ENCODE peak calls at places on chromosome 3, in ten cellular contexts. K is aorta; Q is CD4-positive, alpha-beta memory T cell; Y is ascending aorta; C is right cardiac atrium; G is mucosa of descending colon; X is OCI-LY7; B is hepatocyte; V is CD4-positive, CD25-positive, alpha-beta regulatory T cell; F is fibroblast of lung. M is an unnamed sample.
A peak's percentile ranks its signal among the peaks of the same experiment; 100 is the strongest.

GRCh38 chr3:64756587-64756986 is 68.8 kb upstream of the ADAMTS9 start:
- DNase-seq in G (no peak), F (no peak), Y (no peak), Q (no peak), X (no peak), K (no peak), B (no peak), C (no peak), V (no peak), M (no peak)

GRCh38 chr3:54670269-54671000 is 257.4 kb downstream of the LRTM1 start:
- DNase-seq in G (peak; percentile 44), X (no peak), V (no peak), F (no peak), K (no peak), C (no peak), Y (no peak), Q (no peak), B (no peak), M (no peak)

GRCh38 chr3:35654471-35654870 is 15.1 kb downstream of the ARPP21 start:
- DNase-seq in X (peak; percentile 58), B (no peak), K (no peak), Y (no peak), Q (no peak), V (no peak), C (no peak), G (no peak), F (no peak), M (no peak)

GRCh38 chr3:31196261-31196660 is 301.8 kb upstream of the GADL1 start:
- DNase-seq in F (no peak), C (no peak), K (no peak), Q (no peak), B (no peak), V (no peak), X (no peak), Y (no peak), G (no peak), M (no peak)

GRCh38 chr3:172651936-172652595 is 58.8 kb downstream of the NCEH1 start:
- DNase-seq in Y (no peak), Q (no peak), F (no peak), B (no peak), G (no peak), K (no peak), V (no peak), X (no peak), C (no peak), M (no peak)

GRCh38 chr3:45486136-45486535 is 97.8 kb downstream of the LARS2 start:
- DNase-seq in X (no peak), F (no peak), Y (no peak), B (no peak), G (no peak), C (no peak), Q (no peak), V (no peak), K (no peak), M (no peak)

GRCh38 chr3:65955792-65956477 is 82.8 kb downstream of the MAGI1 start:
- DNase-seq in B (peak; percentile 49), V (no peak), C (no peak), Y (no peak), Q (no peak), G (peak; percentile 46), K (no peak), X (no peak), F (peak; percentile 40), M (no peak)

GRCh38 chr3:53500165-53500777 is 5.9 kb downstream of the CACNA1D start:
- DNase-seq in C (no peak), K (no peak), X (no peak), V (no peak), G (no peak), Q (no peak), F (no peak), Y (no peak), B (no peak), M (no peak)

GRCh38 chr3:13419356-13420050 is 619 bp downstream of the NUP210 start:
- DNase-seq in C (peak; percentile 36), X (peak; percentile 72), B (peak; percentile 71), Y (no peak), G (peak; percentile 67), Q (peak; percentile 66), K (no peak), F (no peak), V (peak; percentile 54), M (no peak)

GRCh38 chr3:186802701-186803100 is 3.6 kb downstream of the RFC4 start:
- DNase-seq in F (no peak), K (no peak), G (no peak), C (no peak), Y (no peak), V (no peak), X (no peak), B (no peak), Q (no peak), M (no peak)

GRCh38 chr3:186806173-186807055 is at the start of gene RFC4:
- DNase-seq in C (peak; percentile 89), Y (no peak), X (peak; percentile 90), Q (peak; percentile 83), K (peak; percentile 93), B (peak; percentile 87), G (peak; percentile 92), V (peak; percentile 81), F (peak; percentile 72), M (peak; percentile 84)

GRCh38 chr3:186810597-186810996 is 4.3 kb upstream of the RFC4 start:
- DNase-seq in Y (no peak), G (no peak), C (no peak), K (no peak), V (no peak), X (no peak), Q (no peak), F (no peak), B (no peak), M (no peak)

DNA sequence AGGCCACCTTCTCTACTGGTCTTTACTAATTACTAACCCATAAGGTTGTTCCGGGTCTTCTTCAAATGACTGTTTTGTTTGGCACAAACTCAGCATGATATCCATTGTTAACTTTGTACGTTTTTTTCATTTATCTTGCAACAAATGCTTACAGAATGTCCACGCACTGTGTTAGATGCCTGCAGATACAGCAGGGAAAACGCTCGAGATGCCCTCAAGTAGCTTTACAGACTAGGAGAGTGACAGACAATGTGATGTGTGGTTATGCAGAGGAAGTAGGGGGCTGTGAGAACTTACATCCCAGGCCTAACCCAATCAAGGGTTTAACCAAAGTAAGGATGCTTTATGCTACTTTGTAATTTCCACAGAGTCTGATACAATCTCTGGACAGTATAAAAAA is 949 bp upstream of the RFC4 start:
- DNase-seq in G (no peak), F (no peak), K (no peak), V (no peak), Q (no peak), Y (no peak), B (no peak), X (peak; percentile 55), C (no peak), M (no peak)
- H3K4me3 ChIP-seq in G (no peak overlapping the region), F (no peak overlapping the region), K (no peak overlapping the region), V (peak overlapping the region; percentile 88), Q (no peak overlapping the region), Y (peak overlapping the region; percentile 83), B (peak overlapping the region; percentile 56), X (peak overlapping the region; percentile 86), C (no peak overlapping the region), M (no peak overlapping the region)

DNA sequence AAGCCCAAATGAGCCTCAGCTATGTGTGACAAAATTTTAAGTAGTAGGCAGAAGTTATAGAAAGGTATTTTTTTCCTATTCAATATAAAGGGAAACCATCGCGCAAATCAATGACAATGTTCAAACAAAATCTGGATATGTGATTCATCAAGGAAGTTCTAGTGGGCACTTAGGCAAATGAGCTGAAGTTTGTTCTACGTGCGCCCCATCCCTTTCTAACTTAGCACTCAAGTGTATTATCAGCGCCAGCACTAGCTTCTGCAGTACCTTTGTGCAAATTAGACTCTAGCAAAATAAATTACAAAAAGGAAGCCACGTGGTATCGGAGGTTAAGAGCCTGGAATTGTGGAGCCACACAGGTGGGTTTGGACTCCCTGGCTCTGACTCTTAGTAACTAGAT is 91.1 kb downstream of the TBL1XR1 start:
- DNase-seq in C (no peak), Q (no peak), G (no peak), V (no peak), B (no peak), F (no peak), X (peak; percentile 41), K (no peak), Y (no peak), M (no peak)
- H3K4me1 ChIP-seq in C (peaks cover 8% of the 10 kb centered on the region), Q (peaks cover 91% of the 10 kb centered on the region), G (peaks cover 27% of the 10 kb centered on the region), V (peaks cover 62% of the 10 kb centered on the region), B (peaks cover 32% of the 10 kb centered on the region), F (peaks cover 4% of the 10 kb centered on the region), X (peaks cover 55% of the 10 kb centered on the region), K (peaks cover 6% of the 10 kb centered on the region), Y (peaks cover 32% of the 10 kb centered on the region), M (peaks cover 14% of the 10 kb centered on the region)

DNA sequence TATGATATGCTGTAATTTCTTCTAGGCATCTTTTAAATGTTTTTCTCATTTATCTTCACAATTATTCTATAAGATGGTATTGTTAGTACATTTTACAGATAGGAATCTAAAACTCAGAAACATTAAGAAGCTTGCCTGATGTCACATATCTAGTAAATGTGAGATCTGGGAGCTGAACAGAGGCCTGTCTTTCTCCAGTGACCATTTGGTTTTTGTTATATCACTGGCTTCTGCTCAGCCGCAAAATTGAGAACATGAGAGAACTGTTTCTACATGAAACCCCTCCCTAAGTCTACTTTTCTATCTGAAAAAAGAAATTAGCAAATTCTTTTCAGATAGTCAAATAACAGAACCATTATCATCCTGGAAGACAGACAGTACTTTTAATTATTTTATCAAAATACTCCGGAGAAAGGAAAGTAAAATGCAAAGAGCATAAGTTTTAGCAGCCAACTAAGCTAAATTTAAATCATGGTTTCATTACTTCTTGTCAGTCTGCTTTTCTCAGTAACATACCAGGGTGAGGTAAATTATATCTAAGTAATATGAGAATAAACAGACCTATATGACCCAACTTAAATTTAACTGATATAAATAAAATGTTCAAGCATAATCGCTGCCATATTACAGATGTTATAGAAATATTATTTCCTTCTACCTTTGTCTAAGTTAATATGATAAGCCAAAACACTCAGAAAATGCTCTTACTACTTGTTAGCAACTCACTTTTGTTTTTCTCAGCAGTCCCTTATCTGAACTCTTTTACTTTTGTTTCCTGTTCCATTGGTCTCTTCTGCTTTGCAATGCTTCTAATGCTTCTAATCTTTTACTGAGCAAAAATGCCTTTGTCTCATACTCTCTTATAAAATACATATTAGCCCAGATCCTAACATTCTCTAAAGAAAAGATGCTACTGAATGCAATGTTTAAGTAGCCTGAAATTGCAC is 68.0 kb upstream of the MBNL1 start:
- DNase-seq in F (no peak), V (no peak), G (no peak), C (no peak), X (peak; percentile 45), Q (peak; percentile 48), B (no peak), K (no peak), Y (no peak), M (no peak)
- H3K4me3 ChIP-seq in F (peak overlapping the region; percentile 15), V (peak overlapping the region; percentile 93), G (no peak overlapping the region), C (peak overlapping the region; percentile 38), X (peak overlapping the region; percentile 49), Q (peak overlapping the region; percentile 55), B (no peak overlapping the region), K (peak overlapping the region; percentile 59), Y (peak overlapping the region; percentile 58), M (no peak overlapping the region)

GRCh38 chr3:110944782-110945181 is 126.8 kb upstream of the NECTIN3 start:
- DNase-seq in V (no peak), Y (no peak), B (no peak), F (no peak), K (no peak), C (no peak), X (no peak), G (no peak), Q (no peak), M (no peak)

DNA sequence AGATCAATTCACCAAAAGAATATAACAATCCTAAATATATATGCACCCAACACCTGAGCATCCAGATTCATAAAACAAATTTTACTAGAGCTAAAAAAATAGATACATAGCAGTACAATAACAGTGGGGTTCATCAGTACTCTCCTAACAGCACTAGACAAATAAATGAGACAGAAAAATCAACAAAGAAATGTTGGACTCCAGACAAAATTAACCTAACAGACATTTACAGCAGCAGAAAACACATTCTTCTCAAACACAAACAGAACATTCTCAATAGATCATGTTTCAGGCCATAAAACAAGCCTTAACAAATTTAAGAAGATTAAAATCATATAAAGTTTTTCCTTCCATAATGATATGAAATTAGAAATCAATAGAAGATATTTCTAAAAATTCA is 124.8 kb upstream of the NECTIN3 start:
- DNase-seq in V (no peak), K (no peak), F (no peak), X (no peak), B (no peak), Q (no peak), G (no peak), Y (no peak), C (no peak), M (no peak)
- H3K4me1 ChIP-seq in V (no peaks in the 10 kb centered on the region), K (no peaks in the 10 kb centered on the region), F (no peaks in the 10 kb centered on the region), X (no peaks in the 10 kb centered on the region), B (no peaks in the 10 kb centered on the region), Q (no peaks in the 10 kb centered on the region), G (no peaks in the 10 kb centered on the region), Y (no peaks in the 10 kb centered on the region), C (no peaks in the 10 kb centered on the region), M (no peaks in the 10 kb centered on the region)